ENCODE peak calls at places on chromosome 16, in four cellular contexts. Z is ovary, Q is RCC 7860, I is T47D. T is an unnamed sample.

GRCh38 chr16:12781777-12782176 is 21.9 kb downstream of the CPPED1 start:
- DNase-seq in Z (no peak), Q (no peak), I (no peak), T (no peak)

GRCh38 chr16:28503470-28504259 is 3.0 kb downstream of the IL27 start:
- DNase-seq in Z (no peak), Q (peak; percentile 4), I (no peak), T (no peak)

GRCh38 chr16:2968738-2969544 is at the start of gene PAQR4:
- DNase-seq in Z (peak; percentile 75), Q (peak; percentile 81), I (peak; percentile 95), T (peak; percentile 90)

GRCh38 chr16:81625544-81626152 is 153.4 kb upstream of the PLCG2 start:
- DNase-seq in Z (no peak), Q (peak; percentile 89), I (peak; percentile 49), T (peak; percentile 88)

GRCh38 chr16:4612977-4613635 is 1.6 kb downstream of the UBALD1 start:
- DNase-seq in Z (no peak), Q (no peak), I (peak; percentile 61), T (no peak)

GRCh38 chr16:52546291-52546941 is 527 bp downstream of the TOX3 start:
- DNase-seq in Z (no peak), Q (no peak), I (no peak), T (peak; percentile 55)

GRCh38 chr16:77470851-77471250 is 36.0 kb upstream of the ADAMTS18 start:
- DNase-seq in Z (no peak), Q (no peak), I (no peak), T (no peak)

GRCh38 chr16:53053967-53054669 is 673 bp upstream of the CHD9 start:
- DNase-seq in Z (peak; percentile 66), Q (no peak), I (peak; percentile 41), T (peak; percentile 74)

GRCh38 chr16:56348168-56349085 is 76.9 kb downstream of the AMFR start:
- DNase-seq in Z (no peak), Q (no peak), I (no peak), T (no peak)

GRCh38 chr16:84143784-84144199 is 1.2 kb downstream of the HSDL1 start:
- DNase-seq in Z (no peak), Q (no peak), I (peak; percentile 55), T (no peak)

GRCh38 chr16:81446318-81447275 is 2.0 kb downstream of the CMIP start:
- DNase-seq in Z (no peak), Q (peak; percentile 54), I (no peak), T (no peak)

GRCh38 chr16:70605284-70605659 is 41.1 kb upstream of the IL34 start:
- DNase-seq in Z (no peak), Q (no peak), I (no peak), T (no peak)

GRCh38 chr16:56108724-56109123 is 82.6 kb upstream of the GNAO1 start:
- DNase-seq in Z (no peak), Q (no peak), I (no peak), T (no peak)

GRCh38 chr16:89544713-89545043 is 15.8 kb upstream of the RPL13 start:
- DNase-seq in Z (no peak), Q (no peak), I (no peak), T (no peak)

GRCh38 chr16:84754353-84754856 is 54.6 kb downstream of the USP10 start:
- DNase-seq in Z (no peak), Q (peak; percentile 73), I (peak; percentile 93), T (no peak)

GRCh38 chr16:51731160-51731559 is 580.1 kb upstream of the SALL1 start:
- DNase-seq in Z (no peak), Q (no peak), I (no peak), T (no peak)

GRCh38 chr16:48212033-48212432 is 32.1 kb upstream of the LONP2 start:
- DNase-seq in Z (no peak), Q (no peak), I (no peak), T (no peak)

GRCh38 chr16:977096-977701 is 4.4 kb upstream of the SOX8 start:
- DNase-seq in Z (peak; percentile 59), Q (no peak), I (no peak), T (no peak)

GRCh38 chr16:70687671-70688265 is 1.9 kb upstream of the MTSS2 start:
- DNase-seq in Z (peak; percentile 63), Q (no peak), I (no peak), T (no peak)

GRCh38 chr16:57187508-57187854 is 1.4 kb downstream of the RSPRY1 start:
- DNase-seq in Z (no peak), Q (no peak), I (no peak), T (no peak)

GRCh38 chr16:66262253-66263167 is 104.0 kb upstream of the CDH5 start:
- DNase-seq in Z (no peak), Q (no peak), I (no peak), T (peak; percentile 35)

GRCh38 chr16:89014611-89015230 is 37.7 kb upstream of the CBFA2T3 start:
- DNase-seq in Z (no peak), Q (no peak), I (no peak), T (peak; percentile 10)

GRCh38 chr16:85916141-85916890 is 17.4 kb downstream of the IRF8 start:
- DNase-seq in Z (no peak), Q (peak; percentile 16), I (no peak), T (peak; percentile 95)

GRCh38 chr16:35210681-35211433 is 1751.4 kb downstream of the TP53TG3F start:
- DNase-seq in Z (no peak), Q (no peak), I (no peak), T (no peak)

GRCh38 chr16:3561626-3562025 is 15.6 kb downstream of the NLRC3 start:
- DNase-seq in Z (no peak), Q (no peak), I (no peak), T (no peak)

GRCh38 chr16:81530296-81530721 is 85.7 kb downstream of the CMIP start:
- DNase-seq in Z (no peak), Q (peak; percentile 46), I (no peak), T (peak; percentile 28)

GRCh38 chr16:89507834-89508590 is at the start of gene SPG7:
- DNase-seq in Z (peak; percentile 88), Q (peak; percentile 70), I (peak; percentile 91), T (peak; percentile 87)

GRCh38 chr16:11530171-11530940 is 56.4 kb downstream of the LITAF start:
- DNase-seq in Z (no peak), Q (no peak), I (no peak), T (no peak)

GRCh38 chr16:49441366-49441780 is 67.8 kb downstream of the C16orf78 start:
- DNase-seq in Z (peak; percentile 34), Q (no peak), I (no peak), T (peak; percentile 61)

GRCh38 chr16:84177740-84178070 is 9.2 kb downstream of the TAF1C start:
- DNase-seq in Z (no peak), Q (peak; percentile 5), I (no peak), T (no peak)

GRCh38 chr16:28534542-28535373 is 4.0 kb downstream of the NUPR1 start:
- DNase-seq in Z (no peak), Q (no peak), I (no peak), T (peak; percentile 65)

GRCh38 chr16:66689282-66689681 is 7.3 kb downstream of the CMTM4 start:
- DNase-seq in Z (no peak), Q (no peak), I (no peak), T (no peak)

GRCh38 chr16:29738514-29738913 is 7.3 kb downstream of the C16orf54 start:
- DNase-seq in Z (no peak), Q (no peak), I (peak; percentile 54), T (no peak)